ENCODE peak calls at places on chromosomes 7 and 10, in four cellular contexts. Z is mesendoderm, B is small intestine, A is NB4. L is an unnamed sample.

GRCh38 chr10:121702351-121703320 is 104.4 kb upstream of the FGFR2 start:
- DNase-seq in Z (no peak), B (no peak), A (no peak), L (peak)

GRCh38 chr7:105429746-105430612 is 41.3 kb upstream of the SRPK2 start:
- DNase-seq in Z (peak), B (peak), A (peak), L (peak)

GRCh38 chr10:96124230-96125141 is 5.6 kb upstream of the ZNF518A start:
- DNase-seq in Z (peak), B (peak), A (peak), L (peak)

GRCh38 chr10:35735412-35735811 is 93.3 kb upstream of the FZD8 start:
- DNase-seq in Z (no peak), B (no peak), A (no peak), L (no peak)

GRCh38 chr7:46490406-46490805 is 569.3 kb upstream of the IGFBP3 start:
- DNase-seq in Z (no peak), B (no peak), A (no peak), L (no peak)

GRCh38 chr10:100006241-100006886 is 3.4 kb downstream of the DNMBP start:
- DNase-seq in Z (peak), B (no peak), A (peak), L (no peak)

GRCh38 chr7:129146237-129146979 is 1.9 kb downstream of the TSPAN33 start:
- DNase-seq in Z (no peak), B (no peak), A (no peak), L (no peak)

GRCh38 chr10:31157125-31157983 is 125.7 kb upstream of the ZNF438 start:
- DNase-seq in Z (no peak), B (no peak), A (no peak), L (no peak)

GRCh38 chr10:11176746-11177145 is 159.1 kb downstream of the CELF2 start:
- DNase-seq in Z (no peak), B (peak), A (peak), L (peak)

GRCh38 chr7:36207451-36208291 is 54.6 kb downstream of the EEPD1 start:
- DNase-seq in Z (no peak), B (peak), A (peak), L (no peak)

GRCh38 chr10:117684673-117685211 is 142.2 kb downstream of the EMX2 start:
- DNase-seq in Z (no peak), B (peak), A (peak), L (no peak)

GRCh38 chr10:5904227-5904626 is 14.2 kb downstream of the FBH1 start:
- DNase-seq in Z (no peak), B (no peak), A (no peak), L (no peak)

GRCh38 chr7:370775-371118 is 80.8 kb downstream of the FOXL3 start:
- DNase-seq in Z (no peak), B (no peak), A (no peak), L (no peak)

GRCh38 chr7:5420841-5421625 is 2.6 kb downstream of the TNRC18 start:
- DNase-seq in Z (no peak), B (peak), A (peak), L (no peak)

GRCh38 chr7:132622081-132622480 is 45.8 kb upstream of the PLXNA4 start:
- DNase-seq in Z (no peak), B (no peak), A (no peak), L (no peak)

GRCh38 chr10:26858707-26859034 is 2.1 kb downstream of the ABI1 start:
- DNase-seq in Z (no peak), B (no peak), A (peak), L (peak)

GRCh38 chr7:100247152-100247757 is 27.5 kb downstream of the PVRIG start:
- DNase-seq in Z (peak), B (peak), A (peak), L (no peak)

GRCh38 chr10:2885956-2886296 is 181.4 kb upstream of the PFKP start:
- DNase-seq in Z (no peak), B (no peak), A (peak), L (peak)

GRCh38 chr7:92717982-92718716 is 118.2 kb downstream of the CDK6 start:
- DNase-seq in Z (no peak), B (peak), A (peak), L (no peak)

GRCh38 chr10:29591416-29591968 is 43.3 kb downstream of the SVIL start:
- DNase-seq in Z (no peak), B (no peak), A (no peak), L (no peak)

GRCh38 chr7:23347007-23347681 is 48.0 kb downstream of the MALSU1 start:
- DNase-seq in Z (no peak), B (no peak), A (no peak), L (no peak)

GRCh38 chr10:4243651-4244050 is 458.6 kb upstream of the KLF6 start:
- DNase-seq in Z (peak), B (no peak), A (peak), L (no peak)

DNA sequence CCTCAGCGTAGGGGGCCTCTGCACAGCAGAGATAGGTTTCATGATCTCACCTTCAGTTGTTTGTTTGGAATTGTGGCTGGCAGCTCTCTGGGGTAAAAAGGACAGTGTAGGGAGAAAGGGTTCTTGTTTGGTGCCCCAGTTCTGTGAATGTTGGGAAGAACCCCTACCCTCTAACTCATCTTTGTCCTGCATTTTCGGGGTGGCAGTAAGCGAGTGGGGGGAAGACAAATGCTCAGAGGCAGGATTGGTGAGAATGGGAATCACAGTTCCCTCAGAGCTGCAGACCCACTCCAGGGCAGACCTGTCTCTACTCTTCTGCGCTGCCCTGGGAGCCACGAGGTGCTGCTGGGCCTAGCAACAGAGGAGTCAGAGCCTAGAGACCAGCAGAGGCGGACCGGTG is 1.8 kb upstream of the LBX1 start:
- DNase-seq in Z (no peak), B (no peak), A (no peak), L (no peak)
- H3K4me3 ChIP-seq in Z (no peak), B (no peak), A (no peak), L (no peak)

GRCh38 chr7:16235152-16235526 is 186.2 kb downstream of the CRPPA start:
- DNase-seq in Z (no peak), B (no peak), A (no peak), L (no peak)

GRCh38 chr7:16235743-16236142 is 185.6 kb downstream of the CRPPA start:
- DNase-seq in Z (no peak), B (no peak), A (no peak), L (no peak)

GRCh38 chr7:16233519-16233918 is 187.8 kb downstream of the CRPPA start:
- DNase-seq in Z (no peak), B (no peak), A (no peak), L (no peak)

GRCh38 chr7:16234493-16235151 is 186.7 kb downstream of the CRPPA start:
- DNase-seq in Z (no peak), B (no peak), A (no peak), L (no peak)

GRCh38 chr7:16232273-16232672 is 189.1 kb downstream of the CRPPA start:
- DNase-seq in Z (no peak), B (no peak), A (no peak), L (no peak)
- H3K4me3 ChIP-seq in Z (no peak), B (no peak), A (no peak), L (no peak)

GRCh38 chr7:32942783-32943653 is 14.2 kb upstream of the FKBP9 start:
- DNase-seq in Z (peak), B (peak), A (peak), L (no peak)
- H3K4me3 ChIP-seq in Z (peak), B (peak), A (peak), L (no peak)

GRCh38 chr7:151060416-151061234 is 1.2 kb downstream of the SLC4A2 start:
- DNase-seq in Z (peak), B (peak), A (peak), L (no peak)

GRCh38 chr7:151058766-151059361 is 525 bp upstream of the SLC4A2 start:
- DNase-seq in Z (peak), B (peak), A (peak), L (no peak)

GRCh38 chr7:151061241-151062110 is 2.1 kb downstream of the SLC4A2 start:
- DNase-seq in Z (peak), B (no peak), A (peak), L (no peak)

GRCh38 chr7:151059362-151060112 is at the start of gene SLC4A2:
- DNase-seq in Z (peak), B (peak), A (peak), L (peak)

GRCh38 chr7:151060113-151060415 is 675 bp downstream of the SLC4A2 start:
- DNase-seq in Z (peak), B (peak), A (no peak), L (no peak)
- H3K4me3 ChIP-seq in Z (peak), B (peak), A (peak), L (peak)

GRCh38 chr10:84201682-84202081 is 7.3 kb downstream of the CDHR1 start:
- DNase-seq in Z (no peak), B (no peak), A (no peak), L (no peak)
- H3K4me3 ChIP-seq in Z (no peak), B (no peak), A (no peak), L (no peak)

GRCh38 chr10:133236411-133237240 is 1.0 kb upstream of the VENTX start:
- DNase-seq in Z (no peak), B (no peak), A (no peak), L (no peak)

GRCh38 chr10:133237241-133238065 is at the start of gene VENTX:
- DNase-seq in Z (peak), B (no peak), A (no peak), L (no peak)

GRCh38 chr10:133235891-133236321 is 1.7 kb upstream of the VENTX start:
- DNase-seq in Z (no peak), B (no peak), A (peak), L (no peak)

GRCh38 chr10:133238066-133238804 is 580 bp downstream of the VENTX start:
- DNase-seq in Z (no peak), B (no peak), A (no peak), L (no peak)

DNA sequence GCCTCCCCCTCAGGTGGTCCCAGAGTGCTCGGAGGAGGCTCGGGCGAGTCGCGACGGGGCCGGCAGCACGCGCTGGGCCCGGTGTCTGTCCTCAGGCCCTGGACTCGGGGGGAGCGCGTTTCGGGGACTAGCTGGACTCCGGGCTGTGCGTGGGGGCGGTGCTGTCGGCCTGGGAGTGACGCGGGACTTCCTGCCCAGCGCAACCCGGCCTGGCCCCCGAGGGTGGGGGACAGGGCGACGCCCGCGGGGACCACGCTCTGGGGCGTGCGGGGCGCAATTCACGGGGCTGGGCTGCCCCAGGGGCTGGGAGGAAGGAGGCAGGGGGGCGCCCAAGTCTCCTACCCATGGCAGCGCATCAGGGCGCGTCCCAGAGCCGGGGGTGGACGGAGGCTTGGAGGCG is 2.4 kb upstream of the VENTX start:
- DNase-seq in Z (no peak), B (no peak), A (peak), L (no peak)
- H3K4me3 ChIP-seq in Z (no peak), B (no peak), A (no peak), L (no peak)

DNA sequence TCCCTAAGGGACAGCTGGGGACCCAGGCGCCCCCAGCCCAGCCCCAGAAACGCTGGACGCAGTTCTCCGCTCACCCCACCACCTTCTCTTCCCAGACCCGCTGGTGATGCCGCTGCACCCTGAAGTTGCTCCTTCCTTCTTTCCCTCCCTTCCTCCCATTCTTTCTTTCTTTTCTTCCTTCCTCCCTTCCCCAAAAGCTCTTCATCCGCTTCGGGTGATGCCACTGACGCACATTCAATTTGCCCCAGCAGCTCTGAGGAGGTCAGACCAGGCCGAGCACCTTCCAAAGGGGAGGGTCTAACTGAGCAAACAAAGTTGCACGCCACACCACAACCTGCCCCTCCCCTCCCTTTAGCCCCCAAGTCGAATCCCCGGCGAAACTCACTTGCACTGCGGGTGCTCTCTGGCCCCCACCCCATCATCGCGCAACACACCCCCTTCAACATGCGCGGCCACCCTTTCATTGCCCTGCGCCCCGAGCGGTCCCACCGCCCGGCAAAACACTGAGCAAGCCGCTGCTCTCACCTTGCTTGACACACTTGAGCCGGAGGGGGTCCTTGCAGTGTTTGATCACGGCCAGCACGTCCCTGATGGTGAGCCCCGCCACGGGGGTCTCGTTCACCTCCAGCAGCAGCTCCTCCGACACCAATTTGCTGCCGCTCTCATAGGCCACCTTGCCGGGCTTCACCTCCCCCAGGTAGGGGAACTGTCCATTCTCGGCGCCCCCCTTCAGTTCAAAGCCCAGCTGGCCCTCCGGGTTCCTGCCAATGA is 787 bp downstream of the MAGI2 start:
- DNase-seq in Z (peak), B (no peak), A (no peak), L (no peak)
- H3K4me3 ChIP-seq in Z (peak), B (no peak), A (no peak), L (no peak)